ENCODE peak calls at places on chromosomes 13 and 19, in ten cellular contexts. One of them, this sample, is unnamed.

GRCh38 chr13:41463823-41464602 is 6.7 kb downstream of the RGCC start:
- DNase-seq in NB4: no peak
- DNase-seq in IMR-90: no peak
- DNase-seq in HCT116: no peak
- DNase-seq in lower leg skin: no peak
- DNase-seq in heart left ventricle: no peak
- DNase-seq in stomach: no peak
- DNase-seq in transverse colon: peak
- DNase-seq in sigmoid colon: no peak
- DNase-seq in suprapubic skin: no peak
- DNase-seq in this sample: no peak

GRCh38 chr19:53328967-53329366 is 4.6 kb upstream of the ZNF845 start:
- DNase-seq in lower leg skin: peak
- DNase-seq in NB4: no peak
- DNase-seq in transverse colon: peak
- DNase-seq in heart left ventricle: peak
- DNase-seq in suprapubic skin: no peak
- DNase-seq in IMR-90: peak
- DNase-seq in stomach: no peak
- DNase-seq in HCT116: no peak
- DNase-seq in sigmoid colon: peak
- DNase-seq in this sample: no peak

GRCh38 chr13:26257049-26257448 is 3.1 kb downstream of the CDK8 start:
- DNase-seq in sigmoid colon: no peak
- DNase-seq in HCT116: no peak
- DNase-seq in suprapubic skin: no peak
- DNase-seq in NB4: no peak
- DNase-seq in IMR-90: no peak
- DNase-seq in heart left ventricle: no peak
- DNase-seq in transverse colon: no peak
- DNase-seq in stomach: no peak
- DNase-seq in lower leg skin: no peak
- DNase-seq in this sample: no peak

GRCh38 chr19:5397804-5398692 is 57.2 kb upstream of the ZNRF4 start:
- DNase-seq in lower leg skin: no peak
- DNase-seq in transverse colon: no peak
- DNase-seq in HCT116: no peak
- DNase-seq in heart left ventricle: no peak
- DNase-seq in IMR-90: no peak
- DNase-seq in NB4: no peak
- DNase-seq in sigmoid colon: no peak
- DNase-seq in suprapubic skin: no peak
- DNase-seq in stomach: no peak
- DNase-seq in this sample: no peak

GRCh38 chr13:106143930-106144709 is 391.3 kb downstream of the EFNB2 start:
- DNase-seq in lower leg skin: no peak
- DNase-seq in suprapubic skin: no peak
- DNase-seq in transverse colon: no peak
- DNase-seq in sigmoid colon: no peak
- DNase-seq in IMR-90: no peak
- DNase-seq in stomach: peak
- DNase-seq in HCT116: peak
- DNase-seq in heart left ventricle: no peak
- DNase-seq in NB4: peak
- DNase-seq in this sample: no peak

GRCh38 chr13:90238433-90238832 is 1109.1 kb upstream of the MIR17HG start:
- DNase-seq in suprapubic skin: no peak
- DNase-seq in stomach: no peak
- DNase-seq in transverse colon: no peak
- DNase-seq in NB4: peak
- DNase-seq in lower leg skin: no peak
- DNase-seq in HCT116: no peak
- DNase-seq in heart left ventricle: no peak
- DNase-seq in IMR-90: no peak
- DNase-seq in sigmoid colon: no peak
- DNase-seq in this sample: no peak

GRCh38 chr19:1251233-1251502 is 2.8 kb downstream of the MIDN start:
- DNase-seq in sigmoid colon: no peak
- DNase-seq in transverse colon: peak
- DNase-seq in lower leg skin: no peak
- DNase-seq in NB4: peak
- DNase-seq in IMR-90: peak
- DNase-seq in HCT116: no peak
- DNase-seq in suprapubic skin: peak
- DNase-seq in heart left ventricle: no peak
- DNase-seq in stomach: peak
- DNase-seq in this sample: no peak

GRCh38 chr13:96671073-96671472 is 323.2 kb downstream of the OXGR1 start:
- DNase-seq in sigmoid colon: no peak
- DNase-seq in lower leg skin: no peak
- DNase-seq in NB4: no peak
- DNase-seq in suprapubic skin: no peak
- DNase-seq in stomach: no peak
- DNase-seq in heart left ventricle: no peak
- DNase-seq in IMR-90: no peak
- DNase-seq in HCT116: no peak
- DNase-seq in transverse colon: no peak
- DNase-seq in this sample: no peak

GRCh38 chr19:35295792-35296462 is 4.0 kb downstream of the MAG start:
- DNase-seq in IMR-90: no peak
- DNase-seq in NB4: no peak
- DNase-seq in transverse colon: peak
- DNase-seq in lower leg skin: no peak
- DNase-seq in HCT116: no peak
- DNase-seq in heart left ventricle: no peak
- DNase-seq in suprapubic skin: no peak
- DNase-seq in stomach: no peak
- DNase-seq in sigmoid colon: no peak
- DNase-seq in this sample: no peak

GRCh38 chr19:19615086-19615485 is 3.4 kb downstream of the PBX4 start:
- DNase-seq in IMR-90: peak
- DNase-seq in lower leg skin: no peak
- DNase-seq in transverse colon: no peak
- DNase-seq in heart left ventricle: no peak
- DNase-seq in NB4: peak
- DNase-seq in sigmoid colon: no peak
- DNase-seq in stomach: no peak
- DNase-seq in HCT116: peak
- DNase-seq in suprapubic skin: no peak
- DNase-seq in this sample: no peak

GRCh38 chr13:110479648-110480047 is 81.9 kb downstream of the RAB20 start:
- DNase-seq in sigmoid colon: no peak
- DNase-seq in stomach: no peak
- DNase-seq in transverse colon: no peak
- DNase-seq in HCT116: no peak
- DNase-seq in suprapubic skin: no peak
- DNase-seq in heart left ventricle: peak
- DNase-seq in NB4: no peak
- DNase-seq in IMR-90: no peak
- DNase-seq in lower leg skin: no peak
- DNase-seq in this sample: no peak

GRCh38 chr13:113445791-113446487 is 7.3 kb downstream of the ADPRHL1 start:
- DNase-seq in IMR-90: no peak
- DNase-seq in heart left ventricle: no peak
- DNase-seq in suprapubic skin: no peak
- DNase-seq in lower leg skin: peak
- DNase-seq in sigmoid colon: peak
- DNase-seq in stomach: no peak
- DNase-seq in NB4: peak
- DNase-seq in HCT116: no peak
- DNase-seq in transverse colon: no peak
- DNase-seq in this sample: no peak

GRCh38 chr13:50527612-50528509 is 315.6 kb downstream of the DLEU7 start:
- DNase-seq in stomach: no peak
- DNase-seq in sigmoid colon: no peak
- DNase-seq in suprapubic skin: no peak
- DNase-seq in IMR-90: no peak
- DNase-seq in HCT116: no peak
- DNase-seq in NB4: no peak
- DNase-seq in transverse colon: no peak
- DNase-seq in heart left ventricle: no peak
- DNase-seq in lower leg skin: no peak
- DNase-seq in this sample: peak

GRCh38 chr13:59625121-59625520 is 538.6 kb downstream of the DIAPH3 start:
- DNase-seq in suprapubic skin: no peak
- DNase-seq in lower leg skin: no peak
- DNase-seq in sigmoid colon: no peak
- DNase-seq in stomach: no peak
- DNase-seq in NB4: no peak
- DNase-seq in IMR-90: no peak
- DNase-seq in heart left ventricle: no peak
- DNase-seq in transverse colon: no peak
- DNase-seq in HCT116: no peak
- DNase-seq in this sample: no peak

GRCh38 chr19:6848986-6849385 is 38.4 kb upstream of the ADGRE1 start:
- DNase-seq in transverse colon: no peak
- DNase-seq in HCT116: no peak
- DNase-seq in heart left ventricle: no peak
- DNase-seq in lower leg skin: no peak
- DNase-seq in stomach: no peak
- DNase-seq in sigmoid colon: no peak
- DNase-seq in suprapubic skin: no peak
- DNase-seq in NB4: no peak
- DNase-seq in IMR-90: no peak
- DNase-seq in this sample: no peak

DNA sequence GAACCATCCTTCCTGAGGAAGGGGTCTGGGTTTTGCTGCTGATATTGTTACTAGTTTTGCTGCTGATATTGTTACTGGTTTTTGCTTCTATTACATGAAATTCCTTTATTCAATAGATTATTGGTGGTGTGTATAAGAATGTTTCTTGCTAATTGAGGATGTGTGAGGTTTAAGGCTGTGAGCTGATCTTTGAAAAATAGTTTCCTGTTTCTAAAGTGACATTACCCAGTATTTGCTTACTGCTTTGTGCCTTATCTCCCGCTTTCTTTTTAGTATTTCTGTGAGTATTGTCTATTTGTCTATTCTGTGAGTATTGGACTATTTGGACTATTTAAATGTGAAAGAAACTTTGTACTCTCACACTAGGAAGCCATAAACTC is 38.2 kb upstream of the C1QTNF9 start:
- DNase-seq in transverse colon: no peak
- DNase-seq in IMR-90: no peak
- DNase-seq in HCT116: no peak
- DNase-seq in sigmoid colon: no peak
- DNase-seq in stomach: no peak
- DNase-seq in heart left ventricle: no peak
- DNase-seq in lower leg skin: no peak
- DNase-seq in NB4: no peak
- DNase-seq in suprapubic skin: no peak
- DNase-seq in this sample: no peak
- H3K4me3 ChIP-seq in transverse colon: peak
- H3K4me3 ChIP-seq in IMR-90: peak
- H3K4me3 ChIP-seq in HCT116: no peak
- H3K4me3 ChIP-seq in sigmoid colon: peak
- H3K4me3 ChIP-seq in stomach: peak
- H3K4me3 ChIP-seq in heart left ventricle: peak
- H3K4me3 ChIP-seq in lower leg skin: no peak
- H3K4me3 ChIP-seq in NB4: no peak
- H3K4me3 ChIP-seq in suprapubic skin: peak
- H3K4me3 ChIP-seq in this sample: peak

DNA sequence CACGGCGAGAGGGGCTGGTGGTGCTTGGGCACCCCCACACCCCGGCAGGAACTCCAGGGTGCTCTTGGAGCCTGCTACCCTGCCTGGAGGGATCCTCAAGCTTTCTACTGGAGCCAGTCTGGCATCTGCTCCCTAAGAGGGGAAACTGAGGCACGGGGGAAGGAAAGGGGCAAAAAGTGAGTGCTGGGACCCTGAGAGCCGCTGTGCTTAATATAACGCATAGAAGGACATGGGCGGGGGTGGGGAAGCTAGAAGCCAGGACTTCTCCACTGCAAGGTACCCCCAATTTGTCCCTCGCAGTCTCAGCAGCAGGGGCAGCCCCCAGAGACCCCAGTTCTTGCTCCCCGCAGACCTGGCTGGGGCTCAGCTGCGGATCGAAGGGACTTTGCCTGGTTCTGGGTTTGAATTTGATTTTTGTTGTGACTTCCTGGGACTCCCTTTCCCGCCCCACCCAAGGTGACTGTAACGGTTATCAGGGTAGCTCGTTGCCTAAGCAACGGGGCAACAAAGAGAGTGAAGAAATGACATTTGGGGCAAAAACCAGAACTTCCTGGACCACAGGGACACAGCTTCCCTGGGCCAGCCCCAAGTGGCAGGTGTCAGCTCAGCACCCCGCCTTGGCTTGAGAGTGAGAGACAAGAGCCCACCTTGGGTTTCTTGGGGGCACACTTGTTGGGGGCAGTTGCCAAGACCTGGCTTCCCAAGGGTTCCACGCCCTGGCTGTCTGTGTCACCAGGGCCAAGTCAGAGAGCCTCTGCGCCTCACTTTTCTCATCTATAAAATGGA is 638 bp downstream of the ADGRE5 start:
- DNase-seq in transverse colon: peak
- DNase-seq in NB4: peak
- DNase-seq in HCT116: no peak
- DNase-seq in heart left ventricle: peak
- DNase-seq in sigmoid colon: peak
- DNase-seq in IMR-90: peak
- DNase-seq in lower leg skin: no peak
- DNase-seq in stomach: peak
- DNase-seq in suprapubic skin: no peak
- DNase-seq in this sample: no peak
- TF ChIP-seq POLR2A in transverse colon: peak
- TF ChIP-seq POLR2A in NB4: no peak
- TF ChIP-seq POLR2A in HCT116: no peak
- TF ChIP-seq POLR2A in heart left ventricle: no peak
- TF ChIP-seq POLR2A in sigmoid colon: no peak
- TF ChIP-seq POLR2A in IMR-90: no peak
- TF ChIP-seq POLR2A in lower leg skin: no peak
- TF ChIP-seq POLR2A in stomach: no peak
- TF ChIP-seq POLR2A in suprapubic skin: peak
- TF ChIP-seq POLR2A in this sample: no peak

DNA sequence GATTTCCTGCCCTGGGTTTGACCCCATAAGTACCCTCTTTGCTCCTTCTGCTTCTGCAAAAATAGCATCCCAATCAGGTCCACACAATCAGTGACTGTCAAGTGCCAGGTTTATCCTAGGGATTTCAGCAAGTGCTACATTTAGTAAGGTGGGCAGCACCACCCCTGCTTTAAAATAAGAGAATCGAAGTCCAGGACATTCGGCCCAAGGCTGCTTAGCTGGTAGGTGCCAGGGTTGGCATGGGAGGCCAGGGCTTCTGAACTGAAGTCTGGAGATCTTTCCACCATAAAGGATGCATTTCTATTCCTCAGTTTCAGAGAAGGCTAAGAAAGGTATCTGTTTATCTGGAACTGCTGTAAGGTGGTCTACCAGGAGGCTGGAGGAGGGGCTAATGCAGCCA is 408.3 kb downstream of the ZNF536 start:
- DNase-seq in NB4: no peak
- DNase-seq in IMR-90: no peak
- DNase-seq in transverse colon: no peak
- DNase-seq in heart left ventricle: no peak
- DNase-seq in HCT116: no peak
- DNase-seq in lower leg skin: no peak
- DNase-seq in sigmoid colon: no peak
- DNase-seq in suprapubic skin: no peak
- DNase-seq in stomach: no peak
- DNase-seq in this sample: no peak
- H3K4me3 ChIP-seq in NB4: no peak
- H3K4me3 ChIP-seq in IMR-90: no peak
- H3K4me3 ChIP-seq in transverse colon: no peak
- H3K4me3 ChIP-seq in heart left ventricle: no peak
- H3K4me3 ChIP-seq in HCT116: no peak
- H3K4me3 ChIP-seq in lower leg skin: no peak
- H3K4me3 ChIP-seq in sigmoid colon: no peak
- H3K4me3 ChIP-seq in suprapubic skin: no peak
- H3K4me3 ChIP-seq in stomach: no peak
- H3K4me3 ChIP-seq in this sample: no peak

GRCh38 chr19:2774953-2775555 is 8.0 kb downstream of the SGTA start:
- DNase-seq in heart left ventricle: no peak
- DNase-seq in suprapubic skin: no peak
- DNase-seq in transverse colon: no peak
- DNase-seq in sigmoid colon: no peak
- DNase-seq in stomach: no peak
- DNase-seq in IMR-90: no peak
- DNase-seq in HCT116: no peak
- DNase-seq in lower leg skin: no peak
- DNase-seq in NB4: no peak
- DNase-seq in this sample: no peak
- TF ChIP-seq POLR2A in heart left ventricle: no peak
- TF ChIP-seq POLR2A in suprapubic skin: no peak
- TF ChIP-seq POLR2A in transverse colon: no peak
- TF ChIP-seq POLR2A in sigmoid colon: no peak
- TF ChIP-seq POLR2A in stomach: no peak
- TF ChIP-seq POLR2A in IMR-90: no peak
- TF ChIP-seq POLR2A in HCT116: no peak
- TF ChIP-seq POLR2A in lower leg skin: no peak
- TF ChIP-seq POLR2A in NB4: no peak
- TF ChIP-seq POLR2A in this sample: no peak

This sample was measured in gastrocnemius medialis.